ENCODE peak calls at places on chromosome 18, in ten cellular contexts. O is SK-N-SH; H is psoas muscle; X is fibroblast of mammary gland; G is uterus; I is CD4-positive, alpha-beta T cell; T is progenitor cell of endocrine pancreas; C is body of pancreas; E is cardiac muscle cell; D is GM12864. N is an unnamed sample.

GRCh38 chr18:5106730-5107129 is 90.3 kb downstream of the AKAIN1 start:
- DNase-seq in O (no peak), C (no peak), D (no peak), I (no peak), T (no peak), X (no peak), H (no peak), G (no peak), E (no peak), N (no peak)

GRCh38 chr18:34818069-34818468 is 108.0 kb downstream of the DTNA start:
- DNase-seq in X (no peak), E (no peak), I (no peak), G (no peak), T (no peak), O (no peak), C (no peak), H (no peak), D (no peak), N (no peak)

GRCh38 chr18:14971461-14972185 is 223.7 kb downstream of the ANKRD30B start:
- DNase-seq in I (no peak), O (no peak), G (no peak), C (no peak), E (no peak), D (no peak), T (no peak), H (no peak), X (peak), N (no peak)

GRCh38 chr18:22067682-22068081 is 101.7 kb upstream of the GATA6 start:
- DNase-seq in G (no peak), X (no peak), I (no peak), E (no peak), T (no peak), H (no peak), D (no peak), O (no peak), C (peak), N (no peak)

GRCh38 chr18:70442933-70443332 is 154.1 kb downstream of the SOCS6 start:
- DNase-seq in D (no peak), O (no peak), E (no peak), T (no peak), X (no peak), G (no peak), H (no peak), C (no peak), I (no peak), N (no peak)

GRCh38 chr18:54254265-54254758 is 15.0 kb upstream of the POLI start:
- DNase-seq in G (no peak), T (no peak), X (peak), O (no peak), I (no peak), D (no peak), E (no peak), H (no peak), C (peak), N (no peak)

GRCh38 chr18:70422061-70422965 is 133.5 kb downstream of the SOCS6 start:
- DNase-seq in O (no peak), C (peak), G (peak), I (no peak), X (peak), T (no peak), H (peak), D (no peak), E (no peak), N (peak)

GRCh38 chr18:12742453-12742852 is 39.6 kb downstream of the PSMG2 start:
- DNase-seq in O (no peak), E (no peak), G (no peak), T (no peak), I (no peak), C (no peak), H (no peak), D (no peak), X (peak), N (peak)

GRCh38 chr18:12768622-12769021 is 65.8 kb downstream of the PSMG2 start:
- DNase-seq in I (no peak), T (no peak), E (no peak), O (no peak), G (no peak), H (no peak), X (peak), C (no peak), D (no peak), N (no peak)

GRCh38 chr18:27311114-27311513 is 126.0 kb upstream of the CHST9 start:
- DNase-seq in O (no peak), I (no peak), G (no peak), C (no peak), H (no peak), E (no peak), D (no peak), X (no peak), T (no peak), N (no peak)

GRCh38 chr18:74342416-74343043 is 26.9 kb downstream of the C18orf63 start:
- DNase-seq in C (peak), D (no peak), G (peak), H (no peak), E (peak), O (peak), T (no peak), I (no peak), X (peak), N (peak)

GRCh38 chr18:4181882-4182568 is 273.1 kb downstream of the DLGAP1 start:
- DNase-seq in E (peak), X (no peak), D (no peak), I (no peak), C (no peak), O (no peak), T (no peak), G (no peak), H (no peak), N (no peak)

GRCh38 chr18:55886886-55887285 is 298.9 kb upstream of the TCF4 start:
- DNase-seq in C (no peak), T (no peak), G (no peak), D (no peak), H (no peak), O (no peak), X (peak), I (no peak), E (no peak), N (no peak)

GRCh38 chr18:74682141-74682997 is 84.7 kb downstream of the ZNF407 start:
- DNase-seq in D (no peak), X (peak), E (no peak), T (no peak), O (no peak), G (no peak), H (no peak), I (no peak), C (no peak), N (no peak)

GRCh38 chr18:44792456-44793080 is 111.9 kb downstream of the SETBP1 start:
- DNase-seq in G (peak), C (no peak), T (no peak), E (peak), H (no peak), X (no peak), I (no peak), D (no peak), O (no peak), N (no peak)

GRCh38 chr18:13374468-13375301 is 156.1 kb downstream of the LDLRAD4 start:
- DNase-seq in D (no peak), X (no peak), C (no peak), O (peak), G (no peak), T (no peak), E (no peak), I (no peak), H (no peak), N (no peak)

GRCh38 chr18:74976331-74976909 is 232.5 kb downstream of the PTGR3 start:
- DNase-seq in D (no peak), C (no peak), O (peak), T (no peak), G (no peak), E (no peak), X (no peak), H (no peak), I (no peak), N (no peak)

GRCh38 chr18:61129001-61129400 is 204.2 kb upstream of the CDH20 start:
- DNase-seq in T (no peak), D (no peak), E (no peak), H (no peak), I (no peak), G (no peak), O (no peak), C (no peak), X (no peak), N (no peak)

GRCh38 chr18:78903436-78904178 is 76.0 kb upstream of the SALL3 start:
- DNase-seq in G (no peak), D (no peak), X (no peak), H (no peak), I (no peak), C (no peak), E (no peak), O (no peak), T (no peak), N (no peak)

GRCh38 chr18:79573921-79574491 is 105.6 kb upstream of the CTDP1 start:
- DNase-seq in G (peak), D (no peak), O (no peak), X (no peak), I (no peak), E (no peak), H (peak), T (no peak), C (no peak), N (no peak)

GRCh38 chr18:50886914-50887313 is 8.0 kb downstream of the ME2 start:
- DNase-seq in D (no peak), T (no peak), X (no peak), O (no peak), E (no peak), G (no peak), H (no peak), C (no peak), I (no peak), N (no peak)

GRCh38 chr18:56148373-56148772 is 490.0 kb downstream of the TXNL1 start:
- DNase-seq in E (no peak), T (no peak), I (no peak), H (no peak), G (no peak), O (no peak), X (peak), D (no peak), C (no peak), N (no peak)

GRCh38 chr18:53887447-53887846 is 337.0 kb downstream of the MBD2 start:
- DNase-seq in E (no peak), T (no peak), I (no peak), O (no peak), G (no peak), C (no peak), D (no peak), X (no peak), H (no peak), N (no peak)

DNA sequence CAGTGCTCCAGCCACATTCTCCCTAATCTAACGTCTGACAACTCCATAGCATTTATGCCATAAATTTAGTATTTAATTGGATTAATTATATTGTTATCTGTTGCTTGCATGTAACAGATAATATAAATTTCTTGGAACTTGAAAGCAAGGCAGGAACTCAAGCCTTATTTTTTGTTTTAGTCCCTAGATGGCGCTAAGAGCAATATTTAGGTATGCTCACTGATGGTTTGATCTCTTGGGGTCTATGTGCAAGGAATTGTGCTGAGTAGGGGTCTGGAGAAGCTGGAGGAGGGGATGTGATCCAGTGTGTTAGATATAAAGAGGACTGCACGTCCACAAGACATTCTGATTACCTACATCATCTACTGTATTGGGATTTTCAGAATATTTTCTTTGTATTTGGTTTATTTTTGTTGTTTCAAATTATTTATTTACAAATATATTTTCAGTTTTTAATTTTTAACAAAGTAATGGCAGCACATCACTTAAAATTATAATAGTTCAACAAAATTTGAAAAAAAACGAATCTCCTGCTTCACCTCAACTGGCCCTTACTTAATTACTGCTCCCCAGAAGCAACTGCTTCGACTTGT is 32.8 kb downstream of the KATNAL2 start:
- DNase-seq in D (no peak), T (no peak), C (no peak), G (no peak), I (no peak), X (no peak), E (peak), H (no peak), O (peak), N (no peak)
- TF ChIP-seq CTCF in D (peak), T (peak), C (peak), G (no peak), I (peak), X (peak), E (peak), H (peak), O (peak), N (peak)

DNA sequence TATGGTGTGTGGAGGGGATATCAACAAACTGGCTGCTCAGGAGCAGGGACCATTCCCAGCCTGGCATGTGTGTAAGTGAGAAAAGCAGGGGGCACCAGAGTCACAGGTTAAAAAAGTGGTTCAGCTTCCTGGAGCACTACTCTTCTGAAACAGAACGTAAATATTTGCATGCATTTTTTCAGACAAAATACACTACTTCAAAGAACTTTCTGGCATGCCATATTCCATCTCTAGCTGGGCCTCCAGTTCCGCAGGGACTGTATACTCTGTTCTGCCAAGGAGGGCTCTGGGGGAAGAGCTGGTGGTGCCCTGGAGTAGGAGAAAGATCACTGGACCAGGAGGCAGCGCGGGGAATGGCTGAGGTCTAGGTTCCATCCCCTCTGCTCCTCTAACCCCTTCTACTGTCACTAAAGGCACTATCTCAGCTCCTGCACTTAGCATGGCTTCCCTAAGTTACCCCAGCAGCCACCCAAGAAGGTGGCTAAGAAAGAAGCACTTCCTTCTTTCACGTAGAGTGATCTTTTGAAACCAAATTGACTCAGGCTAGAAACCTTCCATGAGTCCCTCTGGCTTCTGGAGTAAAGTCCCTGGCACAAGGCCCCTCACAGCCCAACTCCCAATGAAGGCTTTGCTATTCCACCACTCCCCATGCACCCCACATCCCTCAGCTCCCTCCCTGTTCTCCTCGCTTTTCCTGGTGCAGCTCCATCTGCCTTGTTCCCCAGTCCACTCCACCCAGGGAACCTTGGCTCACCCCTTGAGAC is 57.6 kb upstream of the CABLES1 start:
- DNase-seq in G (no peak), E (peak), H (no peak), D (no peak), O (peak), C (peak), I (no peak), T (no peak), X (peak), N (peak)
- TF ChIP-seq CTCF in G (no peak), E (peak), H (no peak), D (peak), O (peak), C (no peak), I (no peak), T (peak), X (peak), N (peak)

GRCh38 chr18:40037386-40037785 is 1917.6 kb upstream of the PIK3C3 start:
- DNase-seq in T (no peak), D (no peak), I (no peak), C (no peak), O (no peak), E (no peak), X (no peak), G (no peak), H (no peak), N (no peak)
- TF ChIP-seq CTCF in T (no peak), D (no peak), I (no peak), C (no peak), O (no peak), E (no peak), X (no peak), G (no peak), H (no peak), N (no peak)

DNA sequence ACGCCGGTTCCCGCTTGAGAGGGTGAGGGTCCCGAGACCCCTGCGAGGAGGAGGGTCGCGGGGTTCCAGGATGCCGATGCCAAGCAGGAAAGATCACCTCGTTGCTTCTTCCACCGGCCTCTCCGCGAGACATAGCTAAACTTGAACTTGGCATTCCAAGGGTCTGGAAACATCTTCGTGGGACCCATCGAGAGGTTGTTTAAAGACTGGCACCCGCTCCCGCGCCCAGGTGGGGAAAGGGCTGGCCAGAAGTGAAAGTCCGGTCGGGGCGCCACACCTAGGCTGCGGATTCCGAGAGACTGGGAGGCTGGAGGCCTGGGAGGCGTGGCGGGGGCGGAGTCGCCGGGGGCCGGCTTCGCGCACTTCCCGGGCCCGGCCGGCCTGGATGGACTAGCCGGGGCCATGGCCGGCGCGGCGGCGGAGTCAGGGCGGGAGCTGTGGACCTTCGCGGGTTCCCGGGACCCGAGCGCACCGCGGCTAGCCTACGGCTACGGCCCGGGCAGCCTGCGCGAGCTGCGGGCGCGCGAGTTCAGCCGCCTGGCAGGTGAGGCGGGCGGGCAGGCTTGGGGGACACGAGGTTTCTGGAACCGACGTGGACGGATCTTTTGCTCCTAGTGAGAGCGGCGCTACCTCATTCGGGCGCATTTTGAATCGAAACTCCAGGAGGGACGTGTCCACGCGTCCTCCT is at the start of gene MOCOS:
- DNase-seq in D (no peak), O (peak), T (peak), I (peak), G (peak), X (peak), E (peak), H (peak), C (peak), N (peak)
- TF ChIP-seq CTCF in D (no peak), O (no peak), T (no peak), I (no peak), G (no peak), X (no peak), E (no peak), H (no peak), C (no peak), N (no peak)

DNA sequence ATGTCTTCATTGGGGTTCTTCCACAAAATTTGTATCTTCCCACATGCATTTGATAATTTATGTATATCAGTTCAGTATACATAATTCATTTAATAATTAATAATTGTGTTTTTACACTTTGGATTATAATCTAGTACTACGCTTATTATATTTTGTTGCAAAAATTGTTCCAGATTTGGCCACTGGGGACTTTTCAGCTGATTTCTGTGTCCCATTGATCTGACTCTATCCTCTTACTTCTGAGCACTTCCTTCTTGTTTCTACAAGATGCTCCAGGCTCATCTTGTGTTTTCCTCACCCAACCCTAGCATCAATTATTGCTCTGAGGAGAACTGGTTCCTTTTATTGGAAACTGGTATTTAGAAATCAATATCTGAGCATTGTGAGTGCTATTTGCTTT is 215.3 kb upstream of the CDH19 start:
- DNase-seq in I (no peak), O (no peak), X (no peak), G (no peak), C (no peak), D (no peak), T (no peak), E (no peak), H (no peak), N (no peak)
- TF ChIP-seq CTCF in I (no peak), O (peak), X (no peak), G (no peak), C (peak), D (peak), T (peak), E (no peak), H (no peak), N (no peak)

GRCh38 chr18:474416-474815 is 26.1 kb downstream of the COLEC12 start:
- DNase-seq in T (no peak), E (no peak), I (no peak), H (no peak), G (no peak), X (no peak), C (no peak), D (no peak), O (no peak), N (no peak)

GRCh38 chr18:475202-475624 is 25.3 kb downstream of the COLEC12 start:
- DNase-seq in H (no peak), T (no peak), D (no peak), O (no peak), E (peak), G (no peak), X (peak), I (no peak), C (no peak), N (no peak)

GRCh38 chr18:477565-477964 is 22.9 kb downstream of the COLEC12 start:
- DNase-seq in G (no peak), X (no peak), T (no peak), H (no peak), O (no peak), E (no peak), I (no peak), C (peak), D (no peak), N (peak)

GRCh38 chr18:478679-479078 is 21.8 kb downstream of the COLEC12 start:
- DNase-seq in C (no peak), O (no peak), I (no peak), D (no peak), H (no peak), T (no peak), G (no peak), X (peak), E (no peak), N (no peak)

DNA sequence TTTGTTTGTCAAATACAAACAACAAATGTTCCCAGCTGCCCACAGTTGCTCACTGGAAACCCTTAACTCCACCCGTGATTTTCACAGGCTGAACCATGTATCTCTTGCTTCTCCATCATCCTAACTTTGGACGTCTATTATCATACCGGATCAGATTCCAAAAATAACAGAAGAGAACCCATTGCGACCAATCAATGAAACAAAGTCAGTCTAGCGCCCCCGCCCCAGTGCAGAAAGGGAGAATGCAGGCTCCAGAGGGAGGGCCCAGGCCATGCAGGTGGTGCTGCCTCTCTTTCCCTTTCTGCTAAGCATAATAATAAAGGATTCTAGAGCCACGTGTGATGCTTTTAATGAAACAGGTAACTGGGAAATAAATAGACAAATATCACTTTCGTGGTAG is 24.1 kb downstream of the COLEC12 start:
- DNase-seq in H (no peak), D (no peak), O (no peak), G (no peak), I (no peak), T (no peak), C (no peak), X (no peak), E (no peak), N (no peak)
- TF ChIP-seq CTCF in H (no peak), D (no peak), O (no peak), G (no peak), I (no peak), T (no peak), C (no peak), X (no peak), E (no peak), N (no peak)